ENCODE peak calls at places on chromosomes 2 and 18, in four cellular contexts. Z is left kidney, V is GM03348, T is activated T-helper 1 cell treated with Interleukin-2 at 50 U/mL for 16 hours. G is an unnamed sample.
A peak's percentile ranks its signal among the peaks of the same experiment; 100 is the strongest.

GRCh38 chr2:238097988-238098853 is 1.9 kb upstream of the ESPNL start:
- DNase-seq in Z (peak; percentile 60), V (no peak), T (no peak), G (peak; percentile 88)

GRCh38 chr2:128441341-128442052 is 122.8 kb upstream of the HS6ST1 start:
- DNase-seq in Z (no peak), V (no peak), T (no peak), G (no peak)

GRCh38 chr2:167480232-167480985 is 592.1 kb downstream of the XIRP2 start:
- DNase-seq in Z (peak; percentile 4), V (no peak), T (no peak), G (no peak)

GRCh38 chr2:222479855-222480254 is 55.5 kb downstream of the SGPP2 start:
- DNase-seq in Z (no peak), V (no peak), T (no peak), G (no peak)

GRCh38 chr2:5544205-5544786 is 147.9 kb upstream of the SOX11 start:
- DNase-seq in Z (no peak), V (no peak), T (no peak), G (no peak)

GRCh38 chr2:240893363-240893828 is 2.6 kb downstream of the MAB21L4 start:
- DNase-seq in Z (peak; percentile 62), V (no peak), T (no peak), G (peak; percentile 82)

GRCh38 chr2:207792244-207792785 is 22.6 kb upstream of the FZD5 start:
- DNase-seq in Z (no peak), V (peak; percentile 78), T (no peak), G (peak; percentile 73)

GRCh38 chr2:132690664-132691303 is 20.8 kb upstream of the LYPD1 start:
- DNase-seq in Z (no peak), V (no peak), T (no peak), G (no peak)

GRCh38 chr18:74351354-74351753 is 35.7 kb downstream of the C18orf63 start:
- DNase-seq in Z (peak; percentile 9), V (peak; percentile 17), T (no peak), G (peak; percentile 18)

GRCh38 chr2:43934567-43934966 is 61.2 kb downstream of the LRPPRC start:
- DNase-seq in Z (no peak), V (no peak), T (no peak), G (no peak)

GRCh38 chr2:241412144-241412543 is 56.1 kb downstream of the FARP2 start:
- DNase-seq in Z (peak; percentile 81), V (no peak), T (no peak), G (no peak)

GRCh38 chr2:238574490-238575271 is 148.0 kb downstream of the ASB1 start:
- DNase-seq in Z (no peak), V (no peak), T (no peak), G (no peak)

GRCh38 chr2:37775908-37776250 is 104.4 kb upstream of the CDC42EP3 start:
- DNase-seq in Z (peak; percentile 63), V (peak; percentile 68), T (no peak), G (peak; percentile 58)

GRCh38 chr18:32048507-32049091 is 30.0 kb downstream of the RNF125 start:
- DNase-seq in Z (no peak), V (peak; percentile 75), T (no peak), G (no peak)

GRCh38 chr18:58321986-58322385 is 278.0 kb downstream of the NEDD4L start:
- DNase-seq in Z (peak; percentile 76), V (peak; percentile 85), T (peak; percentile 7), G (no peak)

GRCh38 chr2:43288417-43289305 is 62.3 kb upstream of the ZFP36L2 start:
- DNase-seq in Z (no peak), V (no peak), T (no peak), G (no peak)

GRCh38 chr2:12008425-12009061 is 262.1 kb downstream of the LPIN1 start:
- DNase-seq in Z (no peak), V (no peak), T (no peak), G (no peak)

GRCh38 chr2:101501443-101501842 is 26.5 kb upstream of the RFX8 start:
- DNase-seq in Z (no peak), V (no peak), T (no peak), G (no peak)

GRCh38 chr2:202361133-202361532 is 15.0 kb upstream of the BMPR2 start:
- DNase-seq in Z (peak; percentile 33), V (peak; percentile 53), T (no peak), G (no peak)

GRCh38 chr2:69205076-69205475 is 182.0 kb downstream of the GFPT1 start:
- DNase-seq in Z (no peak), V (no peak), T (no peak), G (no peak)

GRCh38 chr18:57951999-57952774 is 91.8 kb upstream of the NEDD4L start:
- DNase-seq in Z (no peak), V (no peak), T (no peak), G (no peak)

GRCh38 chr18:52060612-52061259 is 279.3 kb upstream of the DCC start:
- DNase-seq in Z (peak; percentile 10), V (no peak), T (no peak), G (peak; percentile 6)

GRCh38 chr2:163601377-163601776 is 134.4 kb downstream of the FIGN start:
- DNase-seq in Z (peak; percentile 29), V (no peak), T (no peak), G (no peak)

GRCh38 chr2:96495983-96496382 is 9.2 kb downstream of the NEURL3 start:
- DNase-seq in Z (no peak), V (no peak), T (no peak), G (no peak)

GRCh38 chr2:239813261-239814135 is 211.6 kb downstream of the NDUFA10 start:
- DNase-seq in Z (no peak), V (no peak), T (no peak), G (no peak)

GRCh38 chr18:79378416-79379250 is 17.1 kb upstream of the NFATC1 start:
- DNase-seq in Z (peak; percentile 90), V (peak; percentile 90), T (peak; percentile 67), G (peak; percentile 95)

GRCh38 chr2:63735931-63736820 is 105.5 kb upstream of the UGP2 start:
- DNase-seq in Z (no peak), V (peak; percentile 54), T (no peak), G (no peak)

GRCh38 chr2:1900736-1901135 is 156.4 kb upstream of the PXDN start:
- DNase-seq in Z (peak; percentile 23), V (no peak), T (no peak), G (peak; percentile 77)

GRCh38 chr2:208006833-208007232 is 18.5 kb downstream of the PLEKHM3 start:
- DNase-seq in Z (no peak), V (peak; percentile 55), T (no peak), G (no peak)

G was measured in ELF-1.